ENCODE peak calls at places on chromosomes 11 and 22, in seven cellular contexts. V is endothelial cell, T is GM12865, Q is HCT116, S is globus pallidus, R is RWPE1, D is fibroblast of pulmonary artery. A is an unnamed sample.

GRCh38 chr22:31346255-31346732 is at the start of gene PATZ1:
- DNase-seq in Q (peak; percentile 51), D (peak; percentile 81), R (peak; percentile 80), T (peak; percentile 93), S (peak; percentile 87), V (peak; percentile 73), A (no peak)

GRCh38 chr11:33585564-33585963 is 115.1 kb downstream of the C11orf91 start:
- DNase-seq in S (no peak), Q (no peak), R (no peak), V (no peak), T (no peak), D (peak; percentile 13), A (no peak)

GRCh38 chr11:61505640-61506155 is 2.9 kb upstream of the LRRC10B start:
- DNase-seq in R (peak; percentile 64), S (no peak), Q (no peak), V (no peak), T (no peak), D (no peak), A (no peak)

GRCh38 chr11:76135491-76135890 is 70.8 kb downstream of the WNT11 start:
- DNase-seq in R (no peak), Q (no peak), T (no peak), S (no peak), D (peak; percentile 21), V (no peak), A (no peak)

GRCh38 chr11:19803506-19803998 is 90.9 kb downstream of the NAV2 start:
- DNase-seq in S (no peak), T (no peak), V (no peak), R (no peak), Q (no peak), D (no peak), A (no peak)

GRCh38 chr11:91158901-91159537 is 936.2 kb upstream of the CHORDC1 start:
- DNase-seq in Q (no peak), T (no peak), D (peak; percentile 21), S (no peak), V (no peak), R (peak; percentile 18), A (no peak)

GRCh38 chr22:30044369-30044768 is 35.9 kb upstream of the HORMAD2 start:
- DNase-seq in D (peak; percentile 87), Q (peak; percentile 37), R (peak; percentile 58), S (no peak), V (no peak), T (no peak), A (no peak)

GRCh38 chr11:59429924-59430516 is 3.8 kb upstream of the OR5A2 start:
- DNase-seq in Q (peak; percentile 56), V (peak; percentile 64), S (peak; percentile 11), T (peak; percentile 82), D (peak; percentile 61), R (peak; percentile 42), A (no peak)

GRCh38 chr11:2376751-2377451 is at the start of gene CD81:
- DNase-seq in S (no peak), D (peak; percentile 48), V (peak; percentile 68), R (peak; percentile 61), T (peak; percentile 70), Q (no peak), A (no peak)

GRCh38 chr11:91527380-91528030 is 697.1 kb upstream of the FAT3 start:
- DNase-seq in D (no peak), R (no peak), Q (no peak), S (no peak), V (no peak), T (no peak), A (no peak)

GRCh38 chr11:116688202-116688540 is 84.6 kb downstream of the BUD13 start:
- DNase-seq in D (no peak), Q (no peak), R (no peak), T (no peak), S (no peak), V (no peak), A (no peak)

GRCh38 chr22:42892571-42893316 is 35.7 kb upstream of the ARFGAP3 start:
- DNase-seq in T (peak; percentile 67), V (no peak), S (no peak), Q (no peak), R (no peak), D (no peak), A (no peak)